ENCODE peak calls at places on chromosome 2, in eight cellular contexts. S, I, G, K, Z, M, H and D are unnamed samples.

GRCh38 chr2:136051001-136051724 is 65.7 kb upstream of the DARS1 start:
- DNase-seq in S (no peak), I (no peak), G (no peak), K (no peak), Z (no peak), M (no peak), H (no peak), D (no peak)

GRCh38 chr2:146143971-146144370 is 1624.1 kb upstream of the ZEB2 start:
- DNase-seq in S (no peak), I (no peak), G (peak; percentile 75), K (no peak), Z (no peak), M (no peak), H (no peak), D (no peak)

GRCh38 chr2:38474058-38474457 is 97.0 kb upstream of the ATL2 start:
- DNase-seq in S (no peak), I (no peak), G (peak; percentile 20), K (no peak), Z (no peak), M (no peak), H (no peak), D (no peak)

GRCh38 chr2:130836501-130837174 is at the start of gene ARHGEF4:
- DNase-seq in S (no peak), I (peak; percentile 58), G (no peak), K (peak; percentile 87), Z (peak; percentile 38), M (no peak), H (no peak), D (peak; percentile 61)

GRCh38 chr2:42128731-42129486 is 40.2 kb upstream of the EML4 start:
- DNase-seq in S (peak; percentile 96), I (no peak), G (peak; percentile 41), K (peak; percentile 25), Z (peak; percentile 58), M (no peak), H (no peak), D (no peak)

GRCh38 chr2:218716070-218716469 is 5.4 kb downstream of the TTLL4 start:
- DNase-seq in S (no peak), I (no peak), G (peak; percentile 74), K (no peak), Z (no peak), M (no peak), H (no peak), D (no peak)

GRCh38 chr2:20536619-20537422 is 89.9 kb downstream of the RHOB start:
- DNase-seq in S (no peak), I (no peak), G (no peak), K (no peak), Z (no peak), M (no peak), H (no peak), D (no peak)

GRCh38 chr2:3662239-3662638 is 4.2 kb downstream of the ALLC start:
- DNase-seq in S (no peak), I (no peak), G (no peak), K (no peak), Z (peak; percentile 71), M (no peak), H (no peak), D (no peak)

GRCh38 chr2:236579746-236580315 is 10.2 kb downstream of the ACKR3 start:
- DNase-seq in S (no peak), I (no peak), G (no peak), K (no peak), Z (no peak), M (no peak), H (no peak), D (no peak)

GRCh38 chr2:43340945-43341356 is 114.5 kb upstream of the ZFP36L2 start:
- DNase-seq in S (peak; percentile 61), I (no peak), G (peak; percentile 72), K (no peak), Z (no peak), M (no peak), H (no peak), D (no peak)